ENCODE peak calls at places on chromosome 11, in six cellular contexts. F is K562, Z is SK-N-SH, U is H1, M is GM12891, E is HepG2. G is an unnamed sample.
A peak's percentile ranks its signal among the peaks of the same experiment; 100 is the strongest.

GRCh38 chr11:43515090-43515489 is 156.4 kb downstream of the TTC17 start:
- DNase-seq in F (peak; percentile 53), E (peak; percentile 23), M (no peak), Z (peak; percentile 31), U (peak; percentile 63), G (no peak)

GRCh38 chr11:128841461-128842072 is 25.5 kb downstream of the KCNJ1 start:
- DNase-seq in F (no peak), M (no peak), Z (no peak), U (no peak), E (no peak), G (no peak)

GRCh38 chr11:132520199-132520598 is 1012.1 kb downstream of the OPCML start:
- DNase-seq in Z (no peak), E (no peak), M (no peak), F (no peak), U (no peak), G (no peak)

GRCh38 chr11:67053896-67054850 is 2.5 kb upstream of the RHOD start:
- DNase-seq in E (peak; percentile 49), M (peak; percentile 78), U (peak; percentile 85), F (peak; percentile 76), Z (peak; percentile 92), G (peak; percentile 77)

GRCh38 chr11:4677948-4678347 is 19.7 kb downstream of the OR51E2 start:
- DNase-seq in M (no peak), F (no peak), E (no peak), U (no peak), Z (no peak), G (no peak)

GRCh38 chr11:114171257-114172054 is 111.9 kb downstream of the ZBTB16 start:
- DNase-seq in Z (no peak), U (no peak), M (no peak), E (peak; percentile 10), F (no peak), G (no peak)

GRCh38 chr11:80330302-80330701 is 889.5 kb upstream of the TENM4 start:
- DNase-seq in M (no peak), Z (no peak), U (no peak), F (no peak), E (no peak), G (no peak)

GRCh38 chr11:83070044-83070877 is 1.4 kb downstream of the RAB30 start:
- DNase-seq in Z (no peak), M (no peak), F (peak; percentile 35), E (no peak), U (no peak), G (no peak)

GRCh38 chr11:100841711-100842407 is 154.8 kb downstream of the ARHGAP42 start:
- DNase-seq in U (no peak), M (no peak), E (no peak), F (no peak), Z (no peak), G (no peak)

GRCh38 chr11:65442952-65443351 is 20.4 kb downstream of the NEAT1 start:
- DNase-seq in Z (no peak), U (no peak), M (no peak), F (peak; percentile 16), E (no peak), G (no peak)

GRCh38 chr11:128772814-128773213 is 78.9 kb downstream of the FLI1 start:
- DNase-seq in U (no peak), M (no peak), Z (no peak), F (no peak), E (no peak), G (no peak)

GRCh38 chr11:109421981-109422590 is at the start of gene C11orf87:
- DNase-seq in Z (peak; percentile 66), U (peak; percentile 80), E (no peak), M (no peak), F (no peak), G (no peak)

GRCh38 chr11:92881940-92882339 is 87.5 kb upstream of the MTNR1B start:
- DNase-seq in U (no peak), F (no peak), E (no peak), M (no peak), Z (no peak), G (no peak)

GRCh38 chr11:61377461-61378160 is 14.8 kb upstream of the TMEM216 start:
- DNase-seq in F (no peak), M (no peak), E (no peak), Z (no peak), U (no peak), G (no peak)

GRCh38 chr11:47918882-47919495 is 61.4 kb upstream of the PTPRJ start:
- DNase-seq in Z (no peak), M (no peak), E (no peak), U (no peak), F (no peak), G (no peak)

GRCh38 chr11:100739636-100740035 is 52.5 kb downstream of the ARHGAP42 start:
- DNase-seq in M (no peak), U (no peak), F (no peak), E (peak; percentile 40), Z (no peak), G (no peak)

GRCh38 chr11:127925430-127925829 is 661.9 kb downstream of the ETS1 start:
- DNase-seq in M (no peak), Z (no peak), E (no peak), U (no peak), F (no peak), G (no peak)

GRCh38 chr11:1084561-1085439 is 10.1 kb downstream of the MUC2 start:
- DNase-seq in E (no peak), U (no peak), F (peak; percentile 35), M (no peak), Z (no peak), G (no peak)

GRCh38 chr11:20045098-20045688 is 115.1 kb downstream of the DBX1 start:
- DNase-seq in E (no peak), U (no peak), Z (peak; percentile 68), M (no peak), F (no peak), G (no peak)

GRCh38 chr11:80782135-80782885 is 1341.5 kb upstream of the TENM4 start:
- DNase-seq in Z (no peak), E (no peak), M (no peak), U (no peak), F (no peak), G (no peak)

GRCh38 chr11:114764563-114764962 is 86.2 kb downstream of the NXPE2 start:
- DNase-seq in U (no peak), F (no peak), M (no peak), E (no peak), Z (no peak), G (no peak)

GRCh38 chr11:129372609-129373488 is 2.8 kb upstream of the BARX2 start:
- DNase-seq in M (no peak), E (no peak), U (peak; percentile 78), F (no peak), Z (peak; percentile 44), G (peak; percentile 13)

GRCh38 chr11:9755561-9755960 is 91.7 kb downstream of the SWAP70 start:
- DNase-seq in E (no peak), U (no peak), M (no peak), Z (no peak), F (no peak), G (no peak)

GRCh38 chr11:67265633-67266423 is 445 bp upstream of the GRK2 start:
- DNase-seq in E (peak; percentile 44), Z (peak; percentile 94), M (peak; percentile 78), U (peak; percentile 92), F (peak; percentile 84), G (peak; percentile 86)

GRCh38 chr11:64036081-64037026 is 623 bp downstream of the FLRT1 start:
- DNase-seq in Z (peak; percentile 73), F (peak; percentile 40), M (no peak), E (no peak), U (no peak), G (no peak)

GRCh38 chr11:111675891-111676290 is 73.6 kb downstream of the SIK2 start:
- DNase-seq in Z (no peak), U (no peak), E (no peak), M (no peak), F (no peak), G (no peak)

GRCh38 chr11:111676878-111677585 is 74.8 kb downstream of the SIK2 start:
- DNase-seq in M (no peak), Z (no peak), E (no peak), F (no peak), U (no peak), G (no peak)

GRCh38 chr11:111671383-111671782 is 69.1 kb downstream of the SIK2 start:
- DNase-seq in E (no peak), F (no peak), M (no peak), U (no peak), Z (no peak), G (no peak)

GRCh38 chr11:111672949-111673348 is 70.7 kb downstream of the SIK2 start:
- DNase-seq in M (no peak), E (no peak), Z (no peak), U (no peak), F (no peak), G (no peak)

GRCh38 chr11:111674941-111675340 is 72.7 kb downstream of the SIK2 start:
- DNase-seq in U (no peak), E (no peak), F (no peak), M (no peak), Z (no peak), G (no peak)
- TF ChIP-seq TAF1 in U (no peak), E (no peak), F (no peak), M (no peak), Z (no peak), G (no peak)

GRCh38 chr11:27184458-27185312 is 144.1 kb downstream of the BBOX1 start:
- DNase-seq in E (no peak), M (no peak), U (no peak), Z (no peak), F (no peak), G (no peak)

GRCh38 chr11:27179334-27179733 is 138.7 kb downstream of the BBOX1 start:
- DNase-seq in M (no peak), E (no peak), F (no peak), U (no peak), Z (no peak), G (no peak)

GRCh38 chr11:27187075-27187847 is 146.6 kb downstream of the BBOX1 start:
- DNase-seq in Z (no peak), E (peak; percentile 45), M (no peak), U (no peak), F (no peak), G (no peak)

GRCh38 chr11:27187848-27188621 is 147.4 kb downstream of the BBOX1 start:
- DNase-seq in U (no peak), E (no peak), Z (no peak), F (peak; percentile 23), M (no peak), G (no peak)

GRCh38 chr11:27183672-27184457 is 143.2 kb downstream of the BBOX1 start:
- DNase-seq in Z (peak; percentile 25), F (peak; percentile 74), E (peak; percentile 63), M (peak; percentile 8), U (no peak), G (no peak)
- TF ChIP-seq TAF1 in Z (no peak), F (no peak), E (no peak), M (no peak), U (no peak), G (no peak)

GRCh38 chr11:130839950-130840666 is 76.2 kb downstream of the SNX19 start:
- DNase-seq in F (no peak), M (no peak), E (no peak), U (no peak), Z (no peak), G (no peak)
- TF ChIP-seq TAF1 in F (no peak), M (no peak), E (no peak), U (no peak), Z (no peak), G (no peak)

DNA sequence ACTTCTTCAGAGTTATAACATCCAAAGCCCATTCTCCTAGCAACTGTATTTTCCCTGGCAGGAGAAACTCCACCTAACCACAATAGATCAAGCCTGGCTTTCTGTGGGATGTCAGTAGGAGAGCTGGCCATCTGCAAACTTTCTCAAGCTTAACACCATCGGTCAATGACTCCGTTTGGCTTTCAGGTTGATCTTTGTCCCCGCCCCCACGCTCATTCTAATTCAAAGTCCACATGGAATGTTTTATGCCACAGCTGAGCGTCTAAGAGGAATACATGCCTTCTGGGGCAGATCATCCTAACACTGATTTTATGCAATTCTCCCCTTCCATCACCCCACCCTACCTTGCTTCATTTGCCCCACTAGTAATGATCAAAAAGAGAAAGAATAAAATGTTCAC is 4.8 kb downstream of the GVQW3 start:
- DNase-seq in U (no peak), Z (no peak), M (no peak), F (no peak), E (peak; percentile 78), G (no peak)
- TF ChIP-seq TAF1 in U (no peak), Z (no peak), M (no peak), F (no peak), E (no peak), G (no peak)